ENCODE peak calls at places on chromosomes 4 and X, in four cellular contexts. One of them, this sample, is unnamed. For H3K9me3, the result is how much of the 10 kb centered on the place peaks cover.

GRCh38 chr4:88144048-88144447 is 14.4 kb downstream of the ABCG2 start:
- DNase-seq in tibial nerve: no peak
- DNase-seq in cardiac muscle cell: no peak
- DNase-seq in tibial artery: no peak
- DNase-seq in this sample: no peak

GRCh38 chr4:40254961-40255721 is 58.3 kb downstream of the RHOH start:
- DNase-seq in tibial artery: no peak
- DNase-seq in tibial nerve: no peak
- DNase-seq in cardiac muscle cell: peak
- DNase-seq in this sample: no peak

GRCh38 chr4:30460818-30461217 is 259.4 kb upstream of the PCDH7 start:
- DNase-seq in tibial artery: no peak
- DNase-seq in cardiac muscle cell: no peak
- DNase-seq in tibial nerve: no peak
- DNase-seq in this sample: no peak

GRCh38 chr4:80331693-80332092 is 3.8 kb upstream of the CFAP299 start:
- DNase-seq in tibial nerve: no peak
- DNase-seq in cardiac muscle cell: no peak
- DNase-seq in tibial artery: no peak
- DNase-seq in this sample: no peak

GRCh38 chrX:155028749-155029360 is 2.2 kb downstream of the FUNDC2 start:
- DNase-seq in tibial nerve: no peak
- DNase-seq in tibial artery: no peak
- DNase-seq in cardiac muscle cell: peak
- DNase-seq in this sample: no peak

GRCh38 chr4:176238819-176239218 is 30.2 kb downstream of the ASB5 start:
- DNase-seq in tibial nerve: no peak
- DNase-seq in tibial artery: no peak
- DNase-seq in cardiac muscle cell: no peak
- DNase-seq in this sample: no peak

GRCh38 chrX:104913348-104913747 is 307.1 kb downstream of the TEX13A start:
- DNase-seq in tibial artery: no peak
- DNase-seq in tibial nerve: no peak
- DNase-seq in cardiac muscle cell: peak
- DNase-seq in this sample: no peak

GRCh38 chr4:3670521-3671519 is 95.4 kb upstream of the ADRA2C start:
- DNase-seq in tibial nerve: no peak
- DNase-seq in cardiac muscle cell: no peak
- DNase-seq in tibial artery: no peak
- DNase-seq in this sample: no peak

GRCh38 chr4:139954512-139954911 is 199.5 kb downstream of the MAML3 start:
- DNase-seq in cardiac muscle cell: no peak
- DNase-seq in tibial nerve: no peak
- DNase-seq in tibial artery: no peak
- DNase-seq in this sample: no peak

GRCh38 chr4:92012899-92013867 is 290.6 kb upstream of the GRID2 start:
- DNase-seq in tibial nerve: no peak
- DNase-seq in tibial artery: no peak
- DNase-seq in cardiac muscle cell: peak
- DNase-seq in this sample: peak

GRCh38 chr4:109925396-109925795 is 12.7 kb downstream of the EGF start:
- DNase-seq in tibial nerve: no peak
- DNase-seq in tibial artery: no peak
- DNase-seq in cardiac muscle cell: no peak
- DNase-seq in this sample: no peak

GRCh38 chr4:109990307-109991257 is 77.9 kb downstream of the EGF start:
- DNase-seq in cardiac muscle cell: no peak
- DNase-seq in tibial nerve: no peak
- DNase-seq in tibial artery: no peak
- DNase-seq in this sample: no peak

GRCh38 chrX:65671966-65672365 is 4.5 kb downstream of the MSN start:
- DNase-seq in cardiac muscle cell: peak
- DNase-seq in tibial artery: no peak
- DNase-seq in tibial nerve: no peak
- DNase-seq in this sample: no peak

GRCh38 chrX:9708923-9709553 is 56.6 kb downstream of the GPR143 start:
- DNase-seq in tibial artery: peak
- DNase-seq in cardiac muscle cell: peak
- DNase-seq in tibial nerve: peak
- DNase-seq in this sample: peak

GRCh38 chr4:132572210-132572609 is 576.9 kb upstream of the PCDH10 start:
- DNase-seq in tibial nerve: no peak
- DNase-seq in tibial artery: no peak
- DNase-seq in cardiac muscle cell: peak
- DNase-seq in this sample: no peak

GRCh38 chr4:97910005-97910404 is 233.3 kb downstream of the STPG2 start:
- DNase-seq in tibial nerve: no peak
- DNase-seq in cardiac muscle cell: no peak
- DNase-seq in tibial artery: no peak
- DNase-seq in this sample: no peak
- TF ChIP-seq CTCF in tibial nerve: no peak
- TF ChIP-seq CTCF in cardiac muscle cell: no peak
- TF ChIP-seq CTCF in tibial artery: no peak
- TF ChIP-seq CTCF in this sample: no peak

DNA sequence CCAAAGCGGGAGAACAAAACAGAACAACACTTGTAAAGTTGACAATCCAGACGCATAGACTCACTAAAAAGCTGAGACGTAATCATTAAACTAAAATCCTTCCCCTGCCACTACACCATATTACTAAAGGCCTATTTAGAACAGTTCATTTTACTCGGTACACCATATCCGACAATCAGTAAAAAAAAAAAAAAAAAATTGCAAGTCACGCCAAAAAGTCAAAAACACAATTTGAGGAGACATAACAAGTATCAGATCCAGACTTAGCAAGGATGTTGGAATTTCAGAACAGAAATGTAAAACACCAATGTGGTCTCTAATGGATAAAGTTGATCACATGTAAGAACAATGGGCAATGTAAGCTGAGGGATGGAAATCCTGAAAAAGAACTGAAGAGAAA is 1899.4 kb downstream of the STIM2 start:
- DNase-seq in tibial nerve: no peak
- DNase-seq in tibial artery: no peak
- DNase-seq in cardiac muscle cell: no peak
- DNase-seq in this sample: no peak
- H3K9me3 ChIP-seq in tibial nerve: under half
- H3K9me3 ChIP-seq in tibial artery: under half
- H3K9me3 ChIP-seq in cardiac muscle cell: under half
- H3K9me3 ChIP-seq in this sample: under half

GRCh38 chrX:120244735-120245498 is 5.7 kb upstream of the ZBTB33 start:
- DNase-seq in cardiac muscle cell: peak
- DNase-seq in tibial artery: peak
- DNase-seq in tibial nerve: peak
- DNase-seq in this sample: peak
- H3K4me3 ChIP-seq in cardiac muscle cell: peak
- H3K4me3 ChIP-seq in tibial artery: peak
- H3K4me3 ChIP-seq in tibial nerve: peak
- H3K4me3 ChIP-seq in this sample: peak

GRCh38 chrX:116204947-116205346 is 34.4 kb downstream of the AGTR2 start:
- DNase-seq in tibial nerve: peak
- DNase-seq in cardiac muscle cell: peak
- DNase-seq in tibial artery: no peak
- DNase-seq in this sample: no peak
- TF ChIP-seq CTCF in tibial nerve: peak
- TF ChIP-seq CTCF in cardiac muscle cell: peak
- TF ChIP-seq CTCF in tibial artery: peak
- TF ChIP-seq CTCF in this sample: peak

GRCh38 chr4:568962-569361 is 7.1 kb downstream of the TMEM271 start:
- DNase-seq in tibial artery: no peak
- DNase-seq in cardiac muscle cell: no peak
- DNase-seq in tibial nerve: no peak
- DNase-seq in this sample: no peak
- H3K9me3 ChIP-seq in tibial artery: under half
- H3K9me3 ChIP-seq in cardiac muscle cell: under half
- H3K9me3 ChIP-seq in tibial nerve: under half
- H3K9me3 ChIP-seq in this sample: under half

GRCh38 chrX:2967584-2967983 is 38.4 kb upstream of the ARSD start:
- DNase-seq in tibial artery: no peak
- DNase-seq in cardiac muscle cell: no peak
- DNase-seq in tibial nerve: no peak
- DNase-seq in this sample: no peak
- H3K4me3 ChIP-seq in tibial artery: peak
- H3K4me3 ChIP-seq in cardiac muscle cell: no peak
- H3K4me3 ChIP-seq in tibial nerve: no peak
- H3K4me3 ChIP-seq in this sample: no peak

GRCh38 chr4:102055805-102056204 is 265.3 kb downstream of the BANK1 start:
- DNase-seq in cardiac muscle cell: no peak
- DNase-seq in tibial artery: no peak
- DNase-seq in tibial nerve: no peak
- DNase-seq in this sample: no peak
- TF ChIP-seq CTCF in cardiac muscle cell: no peak
- TF ChIP-seq CTCF in tibial artery: no peak
- TF ChIP-seq CTCF in tibial nerve: no peak
- TF ChIP-seq CTCF in this sample: no peak

This sample was measured in lung.